ENCODE peak calls at places on chromosomes 7 and 10, in four cellular contexts. W is WTC11, K is K562, H is HepG2. S is an unnamed sample.

GRCh38 chr10:43049081-43049551 is 27.8 kb upstream of the RET start:
- DNase-seq in W (no peak), K (no peak), H (no peak), S (peak)

GRCh38 chr7:139635521-139636240 is 112.2 kb downstream of the CLEC2L start:
- DNase-seq in W (no peak), K (no peak), H (no peak), S (no peak)

GRCh38 chr10:5996696-5997095 is 19.4 kb upstream of the IL15RA start:
- DNase-seq in W (no peak), K (no peak), H (no peak), S (no peak)

GRCh38 chr7:155844019-155844453 is 31.8 kb upstream of the SHH start:
- DNase-seq in W (no peak), K (no peak), H (peak), S (no peak)

GRCh38 chr10:16945566-16945965 is 128.3 kb upstream of the RSU1 start:
- DNase-seq in W (no peak), K (no peak), H (no peak), S (no peak)

GRCh38 chr10:46552526-46553237 is 3.8 kb downstream of the GPRIN2 start:
- DNase-seq in W (no peak), K (no peak), H (no peak), S (no peak)

GRCh38 chr7:81769891-81770818 is at the start of gene HGF:
- DNase-seq in W (peak), K (no peak), H (no peak), S (peak)

GRCh38 chr10:29795856-29796255 is 161.1 kb upstream of the SVIL start:
- DNase-seq in W (no peak), K (no peak), H (no peak), S (no peak)

GRCh38 chr7:89029864-89030263 is 234.3 kb upstream of the TEX47 start:
- DNase-seq in W (no peak), K (no peak), H (no peak), S (no peak)

GRCh38 chr10:1824928-1825327 is 87.6 kb upstream of the ADARB2 start:
- DNase-seq in W (no peak), K (no peak), H (no peak), S (no peak)

GRCh38 chr10:119538632-119539358 is 3.7 kb downstream of the RGS10 start:
- DNase-seq in W (no peak), K (peak), H (no peak), S (no peak)

GRCh38 chr7:108078156-108078781 is 51.9 kb downstream of the LAMB4 start:
- DNase-seq in W (no peak), K (no peak), H (no peak), S (no peak)

GRCh38 chr7:151552352-151553028 is 32.8 kb upstream of the RHEB start:
- DNase-seq in W (no peak), K (no peak), H (no peak), S (no peak)

GRCh38 chr7:8389898-8390642 is 43.3 kb upstream of the NXPH1 start:
- DNase-seq in W (peak), K (peak), H (no peak), S (no peak)

GRCh38 chr7:120583835-120584586 is 273.9 kb downstream of the TSPAN12 start:
- DNase-seq in W (no peak), K (no peak), H (no peak), S (no peak)
- TF ChIP-seq FOXJ3 in W (no peak), K (no peak), H (no peak), S (no peak)

GRCh38 chr10:3137958-3138726 is 34.4 kb downstream of the PITRM1 start:
- DNase-seq in W (no peak), K (no peak), H (no peak), S (no peak)

GRCh38 chr10:3139135-3139910 is 33.3 kb downstream of the PITRM1 start:
- DNase-seq in W (no peak), K (no peak), H (peak), S (no peak)

GRCh38 chr10:3133948-3134347 is 38.6 kb downstream of the PITRM1 start:
- DNase-seq in W (no peak), K (no peak), H (no peak), S (no peak)

GRCh38 chr10:3136336-3136735 is 36.2 kb downstream of the PITRM1 start:
- DNase-seq in W (no peak), K (no peak), H (no peak), S (no peak)

DNA sequence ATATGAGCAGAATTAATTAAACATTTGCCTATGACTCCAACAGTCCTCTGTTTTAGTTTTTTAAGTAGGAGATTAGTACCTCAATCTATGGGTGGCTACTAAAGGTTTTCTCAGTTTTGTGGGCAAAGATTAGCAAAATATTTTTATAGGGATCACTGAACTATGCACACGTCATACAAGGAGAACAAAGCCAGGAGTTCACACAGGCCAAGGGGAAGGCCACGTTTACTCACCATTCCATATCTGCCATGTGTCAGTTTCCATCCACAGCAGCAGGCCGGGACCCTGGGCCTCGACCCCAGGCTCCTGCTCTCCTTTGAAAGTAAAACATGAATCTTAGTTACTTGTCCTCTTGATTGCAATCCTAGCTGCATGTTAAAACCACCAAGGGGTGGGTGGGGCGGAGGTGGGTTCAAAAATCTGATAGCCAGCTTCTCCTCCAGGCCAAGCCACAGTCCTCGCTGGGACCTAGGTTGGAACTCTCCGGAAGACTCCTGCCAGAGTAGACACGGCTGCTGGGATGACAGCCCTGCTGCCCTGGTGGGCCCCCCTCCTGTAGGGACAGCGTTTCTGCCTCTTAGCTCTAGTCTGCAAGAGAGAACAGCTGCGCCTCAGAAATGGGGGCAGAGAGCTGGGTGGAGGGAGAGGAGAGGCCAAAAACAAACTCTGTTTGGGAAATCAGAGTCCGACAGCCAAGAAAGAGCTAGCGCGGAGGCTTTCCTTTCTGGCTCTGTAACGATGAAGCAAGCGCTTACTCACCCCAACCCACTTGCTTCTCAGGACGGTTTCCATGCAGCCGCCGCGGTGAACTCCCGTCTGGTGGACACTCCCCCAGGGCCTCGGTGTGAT is 35.6 kb downstream of the PITRM1 start:
- DNase-seq in W (no peak), K (no peak), H (no peak), S (no peak)
- TF ChIP-seq FOXJ3 in W (no peak), K (no peak), H (no peak), S (no peak)

GRCh38 chr10:112913255-112913654 is 36.8 kb upstream of the TCF7L2 start:
- DNase-seq in W (no peak), K (no peak), H (no peak), S (no peak)

GRCh38 chr10:112917676-112918075 is 32.4 kb upstream of the TCF7L2 start:
- DNase-seq in W (no peak), K (no peak), H (no peak), S (no peak)

GRCh38 chr10:112913661-112914287 is 36.3 kb upstream of the TCF7L2 start:
- DNase-seq in W (no peak), K (no peak), H (no peak), S (no peak)

GRCh38 chr10:112914288-112914952 is 35.6 kb upstream of the TCF7L2 start:
- DNase-seq in W (no peak), K (no peak), H (no peak), S (no peak)

GRCh38 chr10:112915590-112916572 is 34.2 kb upstream of the TCF7L2 start:
- DNase-seq in W (peak), K (no peak), H (peak), S (no peak)
- TF ChIP-seq FOXJ3 in W (no peak), K (no peak), H (no peak), S (no peak)

DNA sequence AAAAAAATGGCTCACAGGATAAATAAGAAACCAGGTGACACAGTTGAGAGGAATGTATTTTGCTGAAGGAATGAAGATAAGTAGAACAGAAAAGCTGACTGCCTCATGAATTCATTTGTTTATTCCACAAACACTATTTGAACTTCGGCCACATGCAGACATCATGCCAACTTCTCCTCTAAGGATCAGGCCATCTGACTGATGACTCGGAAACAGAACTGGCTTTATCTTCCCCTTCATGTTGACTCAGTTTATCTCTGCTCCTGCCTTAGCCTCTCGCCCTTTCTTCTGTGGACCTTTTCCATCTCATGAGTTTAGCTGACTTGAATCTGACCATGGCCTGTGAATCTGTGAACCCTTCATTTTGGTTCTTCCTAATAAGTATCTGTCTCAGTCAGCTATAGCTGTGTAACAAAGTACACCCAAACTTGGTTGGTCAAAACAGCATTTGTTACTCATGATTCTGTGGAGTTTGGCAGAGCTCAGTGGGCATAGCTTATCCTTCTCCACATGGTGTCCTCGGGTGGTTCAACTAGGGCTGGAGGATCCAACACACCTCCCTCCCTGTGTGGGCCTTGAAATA is 44.0 kb upstream of the GRID1 start:
- DNase-seq in W (no peak), K (no peak), H (peak), S (no peak)
- TF ChIP-seq FOXJ3 in W (no peak), K (no peak), H (no peak), S (no peak)

DNA sequence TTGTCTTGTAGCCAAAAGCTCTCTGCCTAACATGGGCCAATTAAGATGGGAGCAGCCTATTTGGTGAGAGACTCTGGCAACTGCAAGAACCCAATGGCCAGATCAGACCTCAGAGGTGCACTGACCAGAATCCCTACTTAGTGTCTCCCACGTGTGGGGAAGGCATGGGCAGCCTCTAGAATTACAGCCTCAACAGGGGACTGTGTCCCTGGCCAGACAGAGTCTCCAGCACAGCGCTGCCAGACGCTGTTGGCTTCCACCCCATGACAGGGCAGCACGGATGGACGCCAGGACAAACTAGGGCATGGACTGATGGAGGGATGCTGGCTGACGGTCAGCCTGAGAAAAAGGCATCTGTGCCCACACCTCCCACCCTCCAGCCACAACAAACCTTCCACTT is 729.3 kb upstream of the AUTS2 start:
- DNase-seq in W (no peak), K (no peak), H (no peak), S (no peak)
- TF ChIP-seq FOXJ3 in W (no peak), K (no peak), H (no peak), S (no peak)

GRCh38 chr7:26525413-26526287 is 234.0 kb downstream of the SNX10 start:
- DNase-seq in W (no peak), K (no peak), H (no peak), S (no peak)
- TF ChIP-seq FOXJ3 in W (no peak), K (no peak), H (no peak), S (no peak)

GRCh38 chr10:8136745-8137144 is 82.3 kb downstream of the GATA3 start:
- DNase-seq in W (no peak), K (no peak), H (no peak), S (no peak)

GRCh38 chr10:8128511-8128910 is 74.0 kb downstream of the GATA3 start:
- DNase-seq in W (no peak), K (no peak), H (no peak), S (no peak)

GRCh38 chr10:8129438-8129837 is 75.0 kb downstream of the GATA3 start:
- DNase-seq in W (no peak), K (no peak), H (no peak), S (no peak)

GRCh38 chr10:8133146-8133545 is 78.7 kb downstream of the GATA3 start:
- DNase-seq in W (no peak), K (no peak), H (no peak), S (no peak)

GRCh38 chr10:8130973-8131911 is 76.8 kb downstream of the GATA3 start:
- DNase-seq in W (no peak), K (no peak), H (no peak), S (no peak)
- TF ChIP-seq FOXJ3 in W (no peak), K (no peak), H (no peak), S (no peak)

DNA sequence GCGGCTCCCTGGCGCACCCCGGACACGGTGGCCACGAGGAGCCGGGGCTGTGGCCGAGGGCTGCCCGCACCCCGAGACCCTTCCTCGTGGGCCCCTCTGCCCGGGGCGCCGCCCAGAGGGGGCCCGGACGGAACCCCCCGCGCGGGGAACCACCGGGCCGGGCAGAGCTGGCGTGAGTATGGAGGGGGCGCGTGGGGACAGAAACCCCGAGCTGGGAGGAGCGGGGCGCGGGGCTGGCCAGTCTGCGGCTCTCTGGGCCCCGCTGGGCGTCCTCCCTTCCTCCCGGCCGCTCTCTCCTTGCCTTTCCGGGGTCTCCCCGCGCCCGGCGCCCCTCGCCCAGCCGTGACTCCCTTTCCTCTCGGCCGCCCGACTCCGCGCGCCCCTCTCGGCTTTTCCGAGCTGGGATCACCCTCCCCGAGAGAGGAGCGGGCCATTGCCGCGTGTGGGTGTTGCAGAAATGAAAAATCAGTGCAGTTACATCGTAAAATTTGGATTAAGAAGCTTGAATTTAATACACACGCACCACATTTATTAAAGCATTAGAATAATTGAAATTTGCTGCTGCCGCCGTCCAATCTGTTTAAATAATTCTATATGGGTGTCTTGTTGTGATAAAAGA is 8.9 kb downstream of the UNCX start:
- DNase-seq in W (no peak), K (no peak), H (no peak), S (no peak)
- TF ChIP-seq FOXJ3 in W (no peak), K (no peak), H (no peak), S (no peak)

DNA sequence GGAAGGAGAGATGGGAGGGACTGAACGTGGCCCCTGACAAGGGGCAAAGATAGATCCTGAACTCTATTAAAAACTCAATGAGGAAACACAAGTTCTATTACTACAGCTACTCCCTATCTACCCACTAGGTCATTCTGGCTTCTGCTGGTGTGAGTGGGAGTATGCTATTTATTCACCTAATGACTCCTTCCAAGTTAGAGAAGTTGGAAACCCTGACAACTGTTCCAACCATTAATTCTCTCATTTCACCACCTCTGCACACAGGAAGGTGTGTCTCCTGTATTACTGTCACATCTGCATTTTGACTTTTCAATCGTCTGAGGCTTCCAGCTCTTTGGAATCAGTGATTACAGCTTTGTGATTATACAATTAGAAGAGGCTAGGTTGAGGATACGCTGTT is 169.4 kb upstream of the ADO start:
- DNase-seq in W (no peak), K (no peak), H (no peak), S (no peak)
- TF ChIP-seq FOXJ3 in W (no peak), K (no peak), H (no peak), S (no peak)

GRCh38 chr7:130758429-130759056 is 24.5 kb upstream of the KLF14 start:
- DNase-seq in W (no peak), K (peak), H (peak), S (peak)
- TF ChIP-seq FOXJ3 in W (no peak), K (no peak), H (no peak), S (no peak)

S was measured in SK-N-SH.